ENCODE peak calls at places on chromosomes 12 and 14, in ten cellular contexts. H, O, M, G, C, V, I, B, K and X are unnamed samples.

GRCh38 chr14:79730911-79731310 is 480.4 kb downstream of the DIO2 start:
- DNase-seq in M (no peak), H (no peak), B (no peak), V (peak), I (no peak), C (no peak), G (no peak), K (peak), O (no peak), X (no peak)

GRCh38 chr12:24062642-24063245 is 113.3 kb upstream of the SOX5 start:
- DNase-seq in H (no peak), G (no peak), B (no peak), I (no peak), M (no peak), V (no peak), K (peak), O (no peak), C (no peak), X (no peak)

GRCh38 chr12:27048822-27049752 is 26.7 kb downstream of the MED21 start:
- DNase-seq in B (no peak), I (no peak), V (peak), O (no peak), K (peak), G (no peak), M (no peak), C (peak), H (no peak), X (peak)

GRCh38 chr12:70317781-70318180 is 48.3 kb upstream of the KCNMB4 start:
- DNase-seq in H (peak), M (no peak), V (peak), O (no peak), G (peak), B (no peak), I (no peak), C (no peak), K (no peak), X (no peak)

GRCh38 chr12:76026643-76027063 is 4.9 kb downstream of the PHLDA1 start:
- DNase-seq in H (no peak), C (peak), O (no peak), M (no peak), K (peak), I (no peak), G (no peak), V (peak), B (no peak), X (peak)

GRCh38 chr12:124480469-124481256 is 86.7 kb downstream of the NCOR2 start:
- DNase-seq in I (no peak), K (peak), V (peak), M (peak), C (peak), B (peak), H (no peak), G (no peak), O (no peak), X (no peak)

GRCh38 chr14:85528882-85529585 is 910 bp upstream of the FLRT2 start:
- DNase-seq in B (peak), M (no peak), C (peak), H (no peak), G (no peak), V (peak), O (peak), I (no peak), K (peak), X (peak)

GRCh38 chr14:50345891-50346422 is 33.8 kb downstream of the DMAC2L start:
- DNase-seq in K (no peak), V (no peak), B (no peak), C (no peak), G (no peak), O (no peak), M (no peak), I (no peak), H (no peak), X (no peak)

GRCh38 chr14:93953739-93954515 is 22.4 kb downstream of the ASB2 start:
- DNase-seq in O (no peak), K (no peak), M (no peak), H (no peak), G (peak), B (no peak), V (no peak), C (no peak), I (no peak), X (no peak)

GRCh38 chr12:109760031-109760929 is 46.7 kb downstream of the FAM222A start:
- DNase-seq in K (no peak), I (peak), H (no peak), C (no peak), M (peak), G (no peak), O (no peak), B (peak), V (no peak), X (no peak)

GRCh38 chr12:1282670-1283361 is 291.8 kb downstream of the ERC1 start:
- DNase-seq in G (no peak), O (peak), C (peak), B (peak), M (peak), K (no peak), H (no peak), I (peak), V (no peak), X (no peak)

GRCh38 chr12:92602476-92602875 is 100.3 kb upstream of the PLEKHG7 start:
- DNase-seq in V (peak), C (peak), M (no peak), I (no peak), G (no peak), K (peak), H (no peak), B (no peak), O (no peak), X (peak)

GRCh38 chr12:47721431-47721973 is 3.8 kb downstream of the ENDOU start:
- DNase-seq in V (no peak), K (no peak), G (peak), B (no peak), O (no peak), C (no peak), I (no peak), H (no peak), M (no peak), X (no peak)

GRCh38 chr12:122130150-122130549 is 43.9 kb downstream of the IL31 start:
- DNase-seq in V (peak), H (no peak), O (no peak), I (no peak), G (no peak), C (peak), B (no peak), M (no peak), K (no peak), X (peak)

GRCh38 chr12:123591702-123592481 is 7.5 kb downstream of the TMED2 start:
- DNase-seq in M (no peak), G (no peak), O (no peak), B (no peak), V (peak), C (peak), K (peak), H (no peak), I (no peak), X (no peak)

GRCh38 chr12:47731723-47732122 is 6.4 kb upstream of the ENDOU start:
- DNase-seq in G (no peak), K (no peak), H (no peak), B (no peak), C (no peak), M (no peak), I (no peak), V (no peak), O (no peak), X (no peak)

GRCh38 chr12:33653362-33653761 is 213.7 kb upstream of the SYT10 start:
- DNase-seq in G (no peak), O (no peak), H (no peak), C (no peak), B (no peak), K (no peak), I (no peak), M (no peak), V (no peak), X (no peak)

GRCh38 chr14:38561657-38562056 is 305.8 kb upstream of the CLEC14A start:
- DNase-seq in B (no peak), I (no peak), V (no peak), O (no peak), C (no peak), K (no peak), M (no peak), H (no peak), G (no peak), X (no peak)

GRCh38 chr14:76293923-76294322 is 82.0 kb upstream of the ESRRB start:
- DNase-seq in M (no peak), I (no peak), H (no peak), B (no peak), O (no peak), V (no peak), C (no peak), K (no peak), G (no peak), X (no peak)

GRCh38 chr14:72549848-72550247 is 344.1 kb downstream of the DPF3 start:
- DNase-seq in I (no peak), B (no peak), K (no peak), G (no peak), H (no peak), M (no peak), C (no peak), V (no peak), O (no peak), X (peak)

GRCh38 chr14:68164723-68165122 is 345.1 kb downstream of the RAD51B start:
- DNase-seq in B (no peak), H (no peak), I (no peak), O (no peak), C (no peak), V (no peak), M (no peak), G (no peak), K (no peak), X (no peak)

GRCh38 chr14:92549096-92549852 is 35.7 kb downstream of the RIN3 start:
- DNase-seq in M (no peak), K (no peak), V (no peak), O (no peak), G (no peak), I (no peak), H (no peak), B (no peak), C (no peak), X (no peak)

GRCh38 chr14:92481811-92482559 is 31.6 kb upstream of the RIN3 start:
- DNase-seq in C (no peak), B (no peak), M (peak), H (no peak), K (no peak), V (no peak), G (no peak), I (no peak), O (no peak), X (no peak)

GRCh38 chr12:120292411-120292660 is 633 bp upstream of the RNU4-2 start:
- DNase-seq in C (no peak), V (no peak), I (no peak), G (no peak), M (no peak), O (no peak), H (no peak), B (no peak), K (no peak), X (no peak)

GRCh38 chr12:108495054-108495453 is 20.0 kb upstream of the FICD start:
- DNase-seq in I (no peak), V (no peak), C (peak), B (no peak), G (peak), H (no peak), O (peak), K (peak), M (no peak), X (peak)

GRCh38 chr12:66288121-66288520 is 14.2 kb upstream of the HELB start:
- DNase-seq in H (no peak), I (no peak), K (no peak), M (no peak), O (no peak), C (no peak), V (no peak), G (no peak), B (no peak), X (no peak)

GRCh38 chr12:15581006-15581405 is 208.2 kb downstream of the EPS8 start:
- DNase-seq in B (no peak), V (no peak), C (peak), G (no peak), H (no peak), I (no peak), M (no peak), K (peak), O (peak), X (no peak)

GRCh38 chr12:98973395-98973794 is 328.3 kb downstream of the APAF1 start:
- DNase-seq in O (no peak), C (no peak), H (no peak), G (peak), M (no peak), K (peak), I (no peak), B (no peak), V (peak), X (peak)

GRCh38 chr14:92433407-92433806 is 80.2 kb upstream of the RIN3 start:
- DNase-seq in G (no peak), C (no peak), M (no peak), B (no peak), I (no peak), H (no peak), V (no peak), K (no peak), O (no peak), X (no peak)

GRCh38 chr12:95975491-95975890 is 20.7 kb downstream of the HAL start:
- DNase-seq in O (no peak), I (no peak), M (no peak), V (no peak), K (no peak), G (no peak), B (no peak), C (no peak), H (no peak), X (no peak)

GRCh38 chr14:62768753-62769152 is 276.5 kb downstream of the KCNH5 start:
- DNase-seq in V (no peak), I (no peak), B (no peak), C (no peak), K (no peak), M (no peak), G (no peak), O (no peak), H (no peak), X (no peak)

GRCh38 chr12:26369588-26369987 is 174.2 kb downstream of the SSPN start:
- DNase-seq in O (peak), B (no peak), K (peak), V (peak), H (no peak), I (no peak), C (peak), G (peak), M (no peak), X (peak)

GRCh38 chr14:100892496-100893227 is 10.9 kb downstream of the RTL1 start:
- DNase-seq in O (no peak), H (no peak), V (no peak), K (no peak), B (no peak), I (no peak), G (no peak), C (no peak), M (peak), X (no peak)

GRCh38 chr14:61478971-61479473 is 157.6 kb downstream of the PRKCH start:
- DNase-seq in K (no peak), M (no peak), I (peak), G (no peak), H (no peak), V (no peak), B (no peak), O (no peak), C (no peak), X (no peak)

GRCh38 chr12:40834321-40834720 is 142.1 kb downstream of the CNTN1 start:
- DNase-seq in V (no peak), G (no peak), B (no peak), H (no peak), K (no peak), C (no peak), M (no peak), I (no peak), O (no peak), X (no peak)

GRCh38 chr12:14824012-14824634 is 10.1 kb upstream of the SMCO3 start:
- DNase-seq in K (no peak), H (no peak), G (no peak), C (peak), O (no peak), M (no peak), V (peak), B (no peak), I (no peak), X (peak)

GRCh38 chr12:9711664-9712063 is 21.2 kb downstream of the CLECL1 start:
- DNase-seq in B (no peak), I (no peak), O (peak), C (peak), G (no peak), K (no peak), H (no peak), V (peak), M (no peak), X (peak)

GRCh38 chr12:65958456-65958855 is 134.2 kb downstream of the HMGA2 start:
- DNase-seq in I (no peak), B (no peak), G (no peak), C (peak), H (no peak), K (no peak), M (no peak), V (no peak), O (peak), X (peak)

GRCh38 chr12:118455327-118455726 is 79.0 kb downstream of the SUDS3 start:
- DNase-seq in G (peak), K (no peak), O (no peak), B (no peak), M (no peak), I (no peak), V (no peak), C (no peak), H (no peak), X (no peak)

DNA sequence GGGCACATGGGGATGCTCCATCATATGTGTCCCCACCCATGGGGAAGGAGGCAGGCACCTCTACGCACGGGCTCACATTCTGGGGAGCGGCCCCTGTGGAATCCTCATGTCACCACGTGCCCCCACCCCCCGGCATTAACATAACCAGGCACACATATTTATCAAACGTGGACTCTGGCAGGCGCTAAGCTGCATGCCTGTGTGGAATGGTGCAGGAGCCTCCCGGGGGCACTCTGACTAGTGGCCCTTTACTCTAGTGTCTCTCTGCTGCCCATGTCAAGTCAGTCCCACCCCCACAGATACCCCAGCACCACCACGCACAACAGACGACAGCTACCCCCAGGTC is 66.1 kb downstream of the CCDC88C start:
- DNase-seq in B (no peak), M (no peak), C (no peak), V (no peak), H (no peak), G (no peak), I (no peak), K (no peak), O (no peak), X (no peak)
- H3K4me3 ChIP-seq in B (no peak), M (peak), C (no peak), V (no peak), H (no peak), G (no peak), I (peak), K (no peak), O (no peak), X (no peak)

GRCh38 chr14:23566112-23566781 is 1.3 kb downstream of the AP1G2 start:
- DNase-seq in I (no peak), C (no peak), O (no peak), M (no peak), G (no peak), V (no peak), H (no peak), B (peak), K (no peak), X (no peak)

GRCh38 chr14:23568021-23568599 is 519 bp upstream of the AP1G2 start:
- DNase-seq in V (no peak), C (no peak), H (no peak), O (no peak), B (peak), K (no peak), I (no peak), M (no peak), G (no peak), X (no peak)

GRCh38 chr14:23566782-23567185 is 807 bp downstream of the AP1G2 start:
- DNase-seq in I (no peak), M (no peak), B (no peak), C (no peak), V (no peak), K (peak), O (no peak), G (no peak), H (no peak), X (peak)

GRCh38 chr14:23568600-23569310 is 1.2 kb upstream of the AP1G2 start:
- DNase-seq in C (no peak), H (no peak), M (no peak), V (no peak), O (peak), B (peak), G (peak), I (no peak), K (no peak), X (no peak)

GRCh38 chr14:23567186-23568020 is at the start of gene AP1G2:
- DNase-seq in H (peak), O (peak), B (peak), C (peak), M (peak), K (peak), G (peak), I (peak), V (peak), X (peak)
- TF ChIP-seq CTCF in H (no peak), O (no peak), B (no peak), C (no peak), M (no peak), K (no peak), G (no peak), I (no peak), V (no peak), X (no peak)

GRCh38 chr14:28142400-28143015 is 624.1 kb upstream of the FOXG1 start:
- DNase-seq in B (no peak), G (peak), V (peak), M (no peak), O (peak), I (no peak), H (no peak), C (no peak), K (peak), X (peak)

GRCh38 chr14:28141662-28142061 is 624.9 kb upstream of the FOXG1 start:
- DNase-seq in B (no peak), C (no peak), I (no peak), V (no peak), G (no peak), H (no peak), M (no peak), O (no peak), K (no peak), X (no peak)

GRCh38 chr14:28143340-28143739 is 623.2 kb upstream of the FOXG1 start:
- DNase-seq in C (no peak), I (no peak), V (no peak), K (no peak), G (no peak), M (no peak), B (no peak), H (no peak), O (peak), X (no peak)
- H3K4me3 ChIP-seq in C (no peak), I (no peak), V (no peak), K (no peak), G (no peak), M (no peak), B (no peak), H (no peak), O (no peak), X (no peak)

DNA sequence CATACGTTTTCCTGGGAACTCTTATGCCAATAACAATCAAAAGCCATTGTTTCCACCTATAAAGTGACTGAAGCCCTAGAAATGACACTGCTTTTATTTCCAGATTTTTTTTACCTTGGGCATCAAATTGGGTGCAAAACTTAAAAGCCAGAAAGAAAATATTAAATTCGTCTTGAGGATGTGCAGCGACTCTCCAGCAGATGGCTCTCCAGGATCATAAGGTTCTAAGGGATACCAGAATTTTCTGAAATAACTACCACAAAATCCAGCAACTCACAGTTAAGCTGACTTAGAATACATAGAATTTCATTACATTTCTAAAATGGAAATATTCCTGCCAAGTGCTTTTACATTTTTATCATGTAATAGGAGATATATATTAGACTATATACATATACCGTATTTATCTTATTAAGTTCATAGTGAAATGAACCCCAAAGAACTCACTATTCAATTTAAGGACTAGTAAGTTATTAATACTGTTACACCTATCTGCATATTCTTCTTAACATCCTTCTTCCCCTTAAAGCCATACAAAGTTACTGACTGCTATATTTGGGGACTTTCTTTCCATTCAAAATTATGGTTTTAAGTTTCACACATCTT is 44.0 kb downstream of the ARMH4 start:
- DNase-seq in G (peak), C (peak), V (peak), H (peak), K (peak), I (no peak), B (peak), M (peak), O (peak), X (peak)
- TF ChIP-seq CTCF in G (peak), C (peak), V (peak), H (peak), K (peak), I (peak), B (peak), M (peak), O (peak), X (peak)